ENCODE peak calls at places on chromosomes 12 and 14, in seven cellular contexts. I is RWPE2, Y is choroid plexus epithelial cell, L is fibroblast of lung, B is skeletal muscle cell, U is adrenal gland, A is endodermal cell. R is an unnamed sample.

GRCh38 chr12:87953257-87953860 is 75.8 kb downstream of the C12orf50 start:
- DNase-seq in B (no peak), Y (peak), I (no peak), U (no peak), L (peak), A (peak), R (peak)

GRCh38 chr12:116186482-116187157 is 90.9 kb downstream of the MED13L start:
- DNase-seq in Y (peak), I (no peak), A (no peak), U (no peak), B (no peak), L (no peak), R (no peak)

GRCh38 chr12:114371250-114371649 is 34.7 kb downstream of the TBX5 start:
- DNase-seq in B (no peak), Y (no peak), A (no peak), L (no peak), I (no peak), U (no peak), R (no peak)

GRCh38 chr12:72134934-72135333 is 137.2 kb upstream of the TRHDE start:
- DNase-seq in Y (no peak), I (no peak), A (no peak), B (no peak), U (no peak), L (no peak), R (no peak)

GRCh38 chr14:51205486-51205885 is 34.6 kb upstream of the TMX1 start:
- DNase-seq in I (no peak), A (no peak), B (peak), U (no peak), L (peak), Y (peak), R (peak)

GRCh38 chr12:89373772-89374572 is 21.7 kb upstream of the DUSP6 start:
- DNase-seq in Y (peak), B (peak), L (peak), A (no peak), I (no peak), U (peak), R (peak)

GRCh38 chr12:22797686-22798085 is 172.7 kb downstream of the ETNK1 start:
- DNase-seq in A (no peak), U (no peak), L (no peak), B (no peak), I (no peak), Y (no peak), R (no peak)

GRCh38 chr12:99137124-99137845 is 492.2 kb downstream of the APAF1 start:
- DNase-seq in B (no peak), Y (no peak), L (no peak), A (peak), I (no peak), U (no peak), R (no peak)

GRCh38 chr12:79566452-79566851 is 124.3 kb downstream of the PAWR start:
- DNase-seq in U (no peak), L (no peak), I (no peak), Y (peak), B (no peak), A (no peak), R (no peak)

GRCh38 chr12:116599285-116600122 is 40.3 kb downstream of the MAP1LC3B2 start:
- DNase-seq in L (peak), B (peak), I (no peak), U (peak), Y (peak), A (peak), R (peak)

GRCh38 chr12:102430661-102431060 is 49.7 kb downstream of the IGF1 start:
- DNase-seq in B (no peak), I (no peak), A (no peak), L (no peak), Y (no peak), U (no peak), R (no peak)

DNA sequence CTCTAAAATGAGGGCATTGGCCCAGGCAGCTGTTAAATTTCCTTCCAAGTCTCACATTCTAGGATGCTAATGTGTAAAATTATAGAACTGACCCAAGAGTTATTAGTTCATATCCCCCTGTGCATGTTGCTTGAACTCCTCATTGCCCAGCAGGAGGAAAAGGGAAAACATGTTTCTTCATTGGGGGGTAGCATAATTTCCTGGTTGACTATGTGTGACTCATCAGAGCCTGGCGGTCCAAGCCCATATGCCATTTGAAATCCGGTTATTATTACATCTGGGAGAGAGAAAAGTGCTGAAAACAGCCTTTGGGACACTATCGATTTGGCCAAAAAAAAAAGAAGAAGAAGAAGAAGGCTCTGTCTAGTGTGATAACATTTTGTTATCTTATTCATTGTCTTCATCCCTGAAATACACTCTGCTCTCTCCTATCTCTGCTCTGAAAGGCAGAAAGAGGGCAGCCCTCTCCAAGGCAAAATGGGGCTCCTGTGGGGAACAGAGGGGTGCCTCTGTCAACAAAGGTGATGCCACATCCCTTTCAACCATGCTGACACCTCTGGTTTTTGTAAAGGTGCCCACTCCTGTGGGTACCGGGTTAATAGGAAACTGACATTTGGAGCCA is 114.2 kb downstream of the DAD1 start:
- DNase-seq in B (no peak), U (no peak), A (no peak), Y (peak), L (peak), I (no peak), R (peak)
- H3K4me3 ChIP-seq in B (no peak), U (no peak), A (no peak), Y (no peak), L (no peak), I (no peak), R (no peak)

GRCh38 chr14:76947838-76948184 is 80.7 kb downstream of the IRF2BPL start:
- DNase-seq in B (no peak), A (no peak), U (no peak), Y (no peak), L (no peak), I (no peak), R (no peak)
- H3K4me3 ChIP-seq in B (no peak), A (no peak), U (no peak), Y (no peak), L (no peak), I (no peak), R (no peak)

DNA sequence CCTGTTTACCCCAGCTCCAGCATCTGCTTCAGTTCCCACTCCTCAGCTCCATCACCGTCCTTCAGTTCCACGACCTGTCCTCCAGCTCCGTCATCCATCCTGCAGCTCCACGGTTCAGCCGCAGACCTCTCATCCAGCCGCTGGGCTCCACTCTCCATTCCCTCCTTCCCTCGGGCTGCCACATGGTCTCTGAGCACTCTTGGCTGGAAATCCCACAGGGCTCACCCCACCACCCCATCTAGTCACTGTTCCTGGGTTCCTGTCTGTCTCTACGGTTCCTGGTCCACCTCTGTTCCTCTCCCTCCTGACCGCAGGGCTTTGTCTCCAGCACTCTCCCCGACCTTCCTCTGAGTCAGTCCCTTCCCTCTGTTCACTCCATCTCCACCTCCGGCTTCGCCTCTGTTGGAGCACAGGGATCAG is 3.2 kb upstream of the P3H3 start:
- DNase-seq in A (no peak), B (no peak), U (no peak), Y (peak), I (no peak), L (no peak), R (peak)
- H3K4me3 ChIP-seq in A (no peak), B (peak), U (no peak), Y (no peak), I (no peak), L (peak), R (peak)

GRCh38 chr14:22977434-22977683 is 5.0 kb downstream of the AJUBA start:
- DNase-seq in A (no peak), I (no peak), Y (no peak), U (no peak), B (no peak), L (no peak), R (no peak)

GRCh38 chr14:22972313-22972930 is 9.9 kb downstream of the AJUBA start:
- DNase-seq in Y (no peak), U (no peak), A (no peak), L (no peak), I (no peak), B (no peak), R (no peak)

GRCh38 chr14:22973217-22974032 is 8.9 kb downstream of the AJUBA start:
- DNase-seq in I (no peak), Y (peak), A (peak), L (peak), B (no peak), U (no peak), R (peak)

GRCh38 chr14:22976620-22977433 is 5.5 kb downstream of the AJUBA start:
- DNase-seq in U (no peak), A (peak), I (no peak), Y (peak), L (peak), B (no peak), R (peak)

DNA sequence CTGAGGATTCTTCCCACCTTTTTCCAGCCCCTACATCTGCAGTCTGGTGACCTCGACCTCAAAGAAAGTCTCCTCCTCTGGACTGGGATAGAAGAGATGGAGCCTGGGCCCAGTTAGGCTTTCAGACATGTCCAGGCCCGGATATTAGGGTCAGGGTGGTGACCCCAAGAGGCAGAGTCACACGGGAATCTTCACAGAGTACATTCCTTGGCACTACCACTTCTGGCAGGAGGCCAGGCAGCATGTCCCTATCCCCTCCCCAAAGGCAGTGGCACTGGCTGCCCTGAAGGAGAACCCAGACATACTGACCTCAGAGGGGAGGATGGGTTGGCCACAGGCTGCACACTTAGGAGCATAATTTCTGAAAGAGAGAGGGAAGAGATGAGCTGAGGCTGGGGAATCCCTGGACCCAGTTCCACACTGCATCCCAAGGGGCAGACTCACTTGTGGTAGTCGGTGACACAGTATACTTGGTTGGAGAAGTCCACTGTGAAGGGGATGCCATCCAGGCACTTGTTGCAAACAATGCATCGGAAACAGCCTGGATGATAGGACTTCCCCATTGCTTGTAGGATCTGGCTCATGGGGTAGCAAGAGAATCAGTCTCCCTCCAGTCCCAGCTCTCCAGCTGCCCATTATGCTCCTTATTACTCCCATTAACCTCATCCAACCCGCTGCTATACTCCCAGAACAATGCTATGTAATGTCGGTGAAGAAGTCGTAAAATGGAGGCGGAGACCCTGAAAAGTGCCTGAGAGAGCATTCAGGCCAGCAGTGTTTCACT is 7.6 kb downstream of the AJUBA start:
- DNase-seq in L (no peak), U (no peak), B (no peak), Y (no peak), I (no peak), A (no peak), R (no peak)
- H3K4me3 ChIP-seq in L (no peak), U (no peak), B (no peak), Y (no peak), I (no peak), A (no peak), R (no peak)

DNA sequence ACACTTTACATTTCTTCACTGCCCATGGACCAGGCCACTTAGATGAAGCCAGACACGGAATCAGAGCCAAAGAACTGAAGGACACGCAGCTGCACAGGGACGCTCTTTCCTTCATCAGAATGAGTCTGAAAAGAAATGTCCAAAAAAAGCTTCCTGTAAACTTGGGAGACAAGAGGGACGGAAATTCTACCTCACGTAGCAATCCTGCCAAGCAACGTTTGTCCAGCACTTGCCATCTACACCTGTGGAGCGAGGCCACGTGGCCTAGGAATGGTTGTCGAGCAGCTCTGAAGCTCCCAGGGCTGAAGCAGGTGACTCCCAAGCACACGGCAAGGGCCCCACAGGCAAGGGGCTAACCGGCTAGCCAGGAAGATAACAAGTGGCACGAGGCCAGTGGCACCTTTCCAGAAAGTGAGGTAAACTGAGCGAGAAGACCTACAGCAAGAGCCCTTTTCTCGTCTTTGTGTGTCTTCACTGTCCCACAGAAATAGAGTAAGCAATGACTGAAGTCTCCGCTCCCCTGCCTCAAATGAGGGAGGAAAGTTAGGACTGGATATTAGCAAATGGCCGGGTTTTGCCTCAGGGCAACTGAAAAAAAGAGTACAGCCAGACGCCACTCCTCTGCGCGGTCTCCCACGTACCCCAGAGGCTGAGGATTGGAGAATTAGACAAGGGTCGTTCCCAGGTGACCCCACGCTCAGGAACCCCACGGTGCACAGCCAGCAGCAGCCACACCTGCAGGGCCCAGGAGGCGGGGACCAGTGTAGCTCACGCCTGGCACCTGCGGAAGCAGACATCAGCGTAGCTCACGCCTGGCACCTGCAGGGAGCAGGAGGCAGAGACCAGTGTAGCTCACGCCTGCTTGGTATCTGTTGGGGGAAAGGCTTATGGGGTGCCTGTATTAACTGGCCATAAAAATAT is 7.7 kb downstream of the ZNF605 start:
- DNase-seq in U (no peak), A (peak), L (no peak), Y (no peak), I (no peak), B (no peak), R (no peak)
- H3K4me3 ChIP-seq in U (no peak), A (no peak), L (no peak), Y (no peak), I (no peak), B (no peak), R (no peak)

GRCh38 chr14:93973607-93974006 is 2.8 kb downstream of the ASB2 start:
- DNase-seq in I (no peak), B (no peak), L (no peak), A (no peak), Y (no peak), U (no peak), R (no peak)
- H3K4me3 ChIP-seq in I (no peak), B (no peak), L (no peak), A (no peak), Y (no peak), U (no peak), R (no peak)

GRCh38 chr12:104490221-104490620 is 33.5 kb downstream of the CHST11 start:
- DNase-seq in I (no peak), U (no peak), L (no peak), B (no peak), A (no peak), Y (no peak), R (no peak)
- H3K4me3 ChIP-seq in I (no peak), U (no peak), L (no peak), B (no peak), A (no peak), Y (no peak), R (no peak)

GRCh38 chr14:69712637-69713088 is 54.3 kb upstream of the SRSF5 start:
- DNase-seq in I (peak), A (peak), Y (no peak), B (no peak), L (no peak), U (peak), R (no peak)
- H3K4me3 ChIP-seq in I (no peak), A (no peak), Y (no peak), B (no peak), L (no peak), U (no peak), R (no peak)